ENCODE peak calls at places on chromosomes 12 and 14, in seven cellular contexts. Y is A673, R is GM23248, L is BJ, I is uterus, Z is cardiac muscle cell, J is mesenchymal stem cell. M is an unnamed sample. For H3K36me3, the result is how much of the 10 kb centered on the place peaks cover.

GRCh38 chr12:76637807-76638206 is 78.2 kb upstream of the OSBPL8 start:
- DNase-seq in L (no peak), R (peak), Z (no peak), J (peak), I (no peak), Y (no peak), M (peak)

GRCh38 chr12:97561321-97562230 is 99.0 kb downstream of the RMST start:
- DNase-seq in R (no peak), Z (no peak), L (no peak), Y (no peak), J (no peak), I (no peak), M (peak)

GRCh38 chr12:111596985-111597730 is 2.0 kb downstream of the ATXN2 start:
- DNase-seq in Z (peak), J (peak), R (peak), I (peak), Y (peak), L (no peak), M (peak)

GRCh38 chr12:72618764-72619163 is 346.6 kb downstream of the TRHDE start:
- DNase-seq in L (no peak), I (no peak), Z (peak), Y (no peak), J (no peak), R (no peak), M (no peak)

GRCh38 chr12:120677765-120678473 is 9.0 kb upstream of the MLEC start:
- DNase-seq in R (peak), L (no peak), Z (no peak), I (no peak), Y (peak), J (no peak), M (peak)

GRCh38 chr14:72884386-72884785 is 9.5 kb downstream of the DPF3 start:
- DNase-seq in R (no peak), J (no peak), I (no peak), Y (no peak), L (no peak), Z (no peak), M (no peak)

GRCh38 chr12:121894633-121895032 is 6.0 kb downstream of the PSMD9 start:
- DNase-seq in L (no peak), Y (peak), R (peak), Z (peak), J (peak), I (peak), M (no peak)

GRCh38 chr12:89949457-89950195 is 241.0 kb upstream of the ATP2B1 start:
- DNase-seq in J (peak), Z (peak), Y (peak), I (no peak), R (peak), L (peak), M (peak)

GRCh38 chr12:122874081-122874480 is 21.8 kb downstream of the VPS37B start:
- DNase-seq in J (no peak), R (no peak), L (no peak), Z (peak), I (no peak), Y (no peak), M (no peak)

GRCh38 chr12:114684870-114685273 is 897 bp upstream of the TBX3 start:
- DNase-seq in I (no peak), J (no peak), Y (no peak), R (no peak), Z (no peak), L (no peak), M (no peak)

GRCh38 chr14:62661818-62662217 is 383.4 kb downstream of the KCNH5 start:
- DNase-seq in R (no peak), Y (peak), J (no peak), L (no peak), Z (no peak), I (no peak), M (peak)

GRCh38 chr12:53596920-53597363 is 29.2 kb downstream of the ATF7 start:
- DNase-seq in J (peak), I (no peak), R (peak), Y (no peak), Z (peak), L (peak), M (no peak)

GRCh38 chr12:38139456-38139855 is 177.1 kb upstream of the ALG10B start:
- DNase-seq in Z (no peak), R (no peak), Y (no peak), L (no peak), I (no peak), J (no peak), M (no peak)

GRCh38 chr14:92759679-92760523 is 11.5 kb upstream of the LGMN start:
- DNase-seq in L (no peak), R (no peak), I (no peak), Z (no peak), Y (no peak), J (no peak), M (no peak)

GRCh38 chr12:40156031-40156764 is 50.3 kb upstream of the SLC2A13 start:
- DNase-seq in J (no peak), Z (no peak), R (no peak), L (no peak), I (no peak), Y (no peak), M (no peak)

GRCh38 chr12:106138646-106139421 is at the start of gene NUAK1:
- DNase-seq in I (peak), Z (peak), R (peak), Y (peak), L (no peak), J (peak), M (no peak)

GRCh38 chr12:3225154-3225795 is 148.1 kb downstream of the TSPAN9 start:
- DNase-seq in Z (no peak), L (no peak), R (peak), J (peak), Y (peak), I (no peak), M (no peak)

GRCh38 chr12:3222935-3223334 is 145.8 kb downstream of the TSPAN9 start:
- DNase-seq in Z (no peak), L (no peak), I (no peak), R (no peak), J (no peak), Y (no peak), M (no peak)

GRCh38 chr12:3225796-3226180 is 148.6 kb downstream of the TSPAN9 start:
- DNase-seq in L (no peak), Z (no peak), Y (no peak), J (peak), R (no peak), I (no peak), M (no peak)

GRCh38 chr12:3223601-3224529 is 146.7 kb downstream of the TSPAN9 start:
- DNase-seq in J (no peak), R (no peak), L (no peak), I (no peak), Y (no peak), Z (peak), M (no peak)

GRCh38 chr12:3224530-3224903 is 147.3 kb downstream of the TSPAN9 start:
- DNase-seq in L (no peak), J (no peak), Z (no peak), I (no peak), Y (no peak), R (no peak), M (no peak)
- H3K36me3 ChIP-seq in L (under half), J (under half), Z (under half), I (under half), Y (under half), R (under half), M (under half)

DNA sequence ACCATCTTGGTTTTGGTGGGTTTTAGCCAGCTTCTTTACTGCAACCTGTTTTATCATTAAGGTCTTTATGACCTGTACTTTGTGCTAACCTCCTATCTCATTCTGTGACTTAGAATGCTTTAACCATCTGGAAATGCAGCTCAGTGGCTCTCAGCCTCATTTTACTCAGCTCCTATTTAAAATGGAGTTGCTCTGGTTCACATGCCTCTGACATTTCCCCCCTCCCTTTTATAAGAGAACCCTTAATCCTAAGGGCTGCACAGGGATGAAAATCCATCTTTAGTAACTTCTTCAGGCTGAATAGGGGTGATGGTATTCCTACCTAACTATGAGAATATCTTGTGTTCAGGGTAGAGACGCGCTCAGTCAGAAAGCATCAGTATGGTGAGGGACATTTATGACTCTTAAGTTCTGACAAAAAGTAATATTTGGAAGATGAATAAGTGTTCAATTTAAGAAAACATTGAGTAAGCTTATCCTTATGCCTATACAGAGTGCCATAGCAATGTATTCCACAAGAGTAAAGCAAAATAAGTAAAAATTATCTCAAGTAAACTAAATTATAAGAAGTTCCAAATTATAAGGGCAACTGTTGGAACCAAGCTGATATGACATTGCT is 15.2 kb downstream of the SLC38A1 start:
- DNase-seq in L (no peak), I (no peak), J (no peak), R (no peak), Y (no peak), Z (no peak), M (no peak)
- H3K36me3 ChIP-seq in L (under half), I (under half), J (under half), R (under half), Y (under half), Z (under half), M (under half)

GRCh38 chr14:102085503-102085902 is 1.3 kb downstream of the HSP90AA1 start:
- DNase-seq in R (peak), L (no peak), I (no peak), J (no peak), Y (no peak), Z (no peak), M (no peak)
- H3K36me3 ChIP-seq in R (half or more), L (under half), I (under half), J (half or more), Y (half or more), Z (under half), M (under half)

DNA sequence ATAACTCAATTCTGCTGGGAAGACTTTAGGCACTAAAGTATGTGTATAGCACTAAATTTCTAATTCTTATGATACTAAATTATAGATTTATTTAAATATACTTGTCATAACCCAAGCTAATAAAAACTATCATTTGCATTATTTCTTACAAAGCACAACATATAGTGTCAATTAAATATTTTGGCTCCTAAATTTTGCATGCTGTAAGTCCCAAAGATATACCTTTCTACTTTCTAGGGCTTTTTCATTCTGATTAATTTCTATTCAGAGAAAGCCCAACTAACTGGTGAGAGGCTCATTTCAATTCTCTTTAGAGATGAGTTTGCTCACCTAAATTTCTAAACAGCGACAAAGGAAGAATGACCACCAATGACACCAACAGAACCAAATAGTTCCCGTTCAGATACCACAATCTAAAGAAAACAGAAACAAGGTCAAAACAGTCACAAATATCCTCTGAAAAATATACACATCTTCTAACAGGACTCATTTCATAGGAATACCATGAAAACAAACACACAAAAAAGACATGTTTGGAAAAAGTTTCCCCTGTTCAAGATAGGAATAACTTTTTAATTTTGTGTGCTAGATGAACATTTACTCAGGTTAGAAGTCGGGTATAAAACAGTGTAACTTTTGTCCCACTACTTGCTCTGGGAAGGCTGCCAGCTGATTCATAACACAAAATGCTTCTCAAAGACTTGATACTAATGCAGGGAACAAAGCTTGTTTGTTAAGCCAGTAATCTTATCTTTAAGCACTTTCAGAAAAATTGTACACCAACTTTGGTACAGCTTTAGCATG is 7.6 kb downstream of the SLC38A2 start:
- DNase-seq in I (no peak), Y (peak), R (peak), Z (no peak), L (no peak), J (peak), M (peak)
- H3K36me3 ChIP-seq in I (under half), Y (half or more), R (half or more), Z (half or more), L (under half), J (half or more), M (under half)